ENCODE peak calls at places on chromosomes 4 and X, in four cellular contexts. K is lower lobe of right lung, O is heart left ventricle, Z is BE2C. R is an unnamed sample. For H3K4me1, the result is how much of the 10 kb centered on the place peaks cover.

GRCh38 chr4:54197926-54198325 is 31.2 kb upstream of the PDGFRA start:
- DNase-seq in Z (peak), O (no peak), K (no peak), R (no peak)

GRCh38 chrX:124719060-124719459 is 372.7 kb downstream of the SH2D1A start:
- DNase-seq in O (no peak), K (no peak), Z (no peak), R (peak)

GRCh38 chr4:5158391-5158770 is 107.1 kb downstream of the STK32B start:
- DNase-seq in Z (no peak), O (no peak), K (no peak), R (no peak)

GRCh38 chrX:30283456-30284200 is 25.6 kb downstream of the NR0B1 start:
- DNase-seq in O (no peak), K (no peak), Z (no peak), R (no peak)

GRCh38 chr4:26235500-26235899 is 85.3 kb upstream of the RBPJ start:
- DNase-seq in O (peak), Z (no peak), K (peak), R (no peak)

GRCh38 chr4:17138847-17139246 is 240.4 kb upstream of the LDB2 start:
- DNase-seq in Z (no peak), O (no peak), K (no peak), R (no peak)

GRCh38 chr4:163132469-163133222 is 34.0 kb downstream of the NAF1 start:
- DNase-seq in Z (no peak), O (no peak), K (no peak), R (no peak)

GRCh38 chrX:16479206-16479869 is 170.6 kb upstream of the S100G start:
- DNase-seq in Z (no peak), K (no peak), O (no peak), R (peak)

GRCh38 chrX:104392350-104392749 is 137.6 kb upstream of the ESX1 start:
- DNase-seq in O (no peak), K (no peak), Z (no peak), R (no peak)

GRCh38 chr4:168831585-168831918 is 178.5 kb downstream of the CBR4 start:
- DNase-seq in O (no peak), Z (no peak), K (no peak), R (no peak)

GRCh38 chrX:24149346-24150050 is at the start of gene ZFX:
- DNase-seq in K (peak), O (peak), Z (peak), R (peak)
- H3K4me1 ChIP-seq in K (under half), O (half or more), Z (under half), R (under half)

GRCh38 chr4:165289429-165289785 is 38.1 kb upstream of the MSMO1 start:
- DNase-seq in O (no peak), Z (no peak), K (no peak), R (no peak)
- H3K4me1 ChIP-seq in O (under half), Z (under half), K (under half), R (under half)

GRCh38 chr4:81465668-81466357 is 5.9 kb downstream of the RASGEF1B start:
- DNase-seq in Z (no peak), O (no peak), K (no peak), R (peak)
- H3K4me1 ChIP-seq in Z (under half), O (under half), K (half or more), R (under half)

GRCh38 chr4:126530996-126531585 is 1101.7 kb upstream of the INTU start:
- DNase-seq in K (no peak), O (no peak), Z (no peak), R (no peak)
- H3K4me1 ChIP-seq in K (under half), O (under half), Z (under half), R (under half)

GRCh38 chr4:3478446-3479357 is 15.6 kb downstream of the DOK7 start:
- DNase-seq in O (peak), Z (no peak), K (no peak), R (no peak)

GRCh38 chr4:3481783-3482397 is 18.8 kb downstream of the DOK7 start:
- DNase-seq in K (no peak), O (no peak), Z (no peak), R (peak)

GRCh38 chr4:3481113-3481531 is 18.0 kb downstream of the DOK7 start:
- DNase-seq in O (no peak), K (no peak), Z (no peak), R (no peak)

GRCh38 chr4:3479358-3480101 is 16.4 kb downstream of the DOK7 start:
- DNase-seq in K (no peak), Z (no peak), O (peak), R (no peak)

GRCh38 chr4:3480528-3481112 is 17.5 kb downstream of the DOK7 start:
- DNase-seq in O (peak), K (peak), Z (peak), R (peak)
- H3K4me1 ChIP-seq in O (half or more), K (under half), Z (under half), R (under half)

R was measured in small intestine.